ENCODE peak calls at places on chromosomes 4 and X, in six cellular contexts. Y, K, U, H, R and D are unnamed samples.

GRCh38 chr4:89539374-89539773 is 231.8 kb upstream of the GPRIN3 start:
- DNase-seq in R (peak), K (no peak), Y (no peak), H (peak), U (no peak), D (peak)

GRCh38 chr4:78528327-78528726 is 23.2 kb upstream of the ANXA3 start:
- DNase-seq in R (peak), K (no peak), H (no peak), U (no peak), Y (no peak), D (no peak)

GRCh38 chr4:151806511-151806927 is 45.7 kb upstream of the GATB start:
- DNase-seq in Y (no peak), H (peak), R (peak), K (no peak), U (no peak), D (peak)

GRCh38 chr4:183300070-183300469 is 20.0 kb downstream of the CLDN22 start:
- DNase-seq in Y (no peak), R (peak), U (no peak), K (no peak), H (peak), D (no peak)

GRCh38 chr4:82372874-82373815 is 646 bp downstream of the HNRNPD start:
- DNase-seq in Y (peak), U (peak), R (peak), H (peak), K (peak), D (no peak)

GRCh38 chr4:101232074-101232776 is 115.1 kb downstream of the PPP3CA start:
- DNase-seq in Y (no peak), R (peak), K (no peak), U (no peak), H (peak), D (no peak)

GRCh38 chr4:30716158-30716557 is 4.0 kb upstream of the PCDH7 start:
- DNase-seq in Y (no peak), H (peak), K (no peak), R (peak), U (no peak), D (no peak)

GRCh38 chr4:98113005-98113404 is 30.3 kb downstream of the STPG2 start:
- DNase-seq in K (peak), Y (no peak), H (peak), R (peak), U (no peak), D (no peak)

GRCh38 chr4:189912170-189912569 is 28.5 kb upstream of the FRG1 start:
- DNase-seq in Y (no peak), U (no peak), H (peak), R (no peak), K (no peak), D (no peak)

GRCh38 chr4:8353912-8354453 is 84.4 kb downstream of the HTRA3 start:
- DNase-seq in K (no peak), H (no peak), R (peak), U (peak), Y (no peak), D (peak)

GRCh38 chr4:1992468-1993168 is 16.2 kb downstream of the NELFA start:
- DNase-seq in U (peak), R (peak), H (peak), Y (no peak), K (no peak), D (no peak)

GRCh38 chr4:74114234-74114633 is 15.2 kb upstream of the CXCL2 start:
- DNase-seq in Y (no peak), R (peak), H (peak), U (no peak), K (no peak), D (peak)

GRCh38 chr4:123299212-123299651 is 97.4 kb upstream of the SPRY1 start:
- DNase-seq in K (no peak), U (no peak), Y (no peak), R (peak), H (peak), D (peak)

GRCh38 chr4:176226736-176227135 is 31.4 kb upstream of the SPATA4 start:
- DNase-seq in K (no peak), H (no peak), U (no peak), R (no peak), Y (no peak), D (no peak)

GRCh38 chrX:1265061-1265460 is 3.6 kb upstream of the CSF2RA start:
- DNase-seq in Y (no peak), H (no peak), K (no peak), R (no peak), U (no peak), D (no peak)

GRCh38 chr4:150664935-150665334 is 83.0 kb downstream of the MAB21L2 start:
- DNase-seq in U (no peak), Y (no peak), K (no peak), R (peak), H (peak), D (no peak)

GRCh38 chr4:89024051-89024675 is 32.8 kb downstream of the FAM13A start:
- DNase-seq in K (peak), H (peak), R (peak), U (no peak), Y (peak), D (peak)

GRCh38 chrX:154022716-154023115 is 3.0 kb upstream of the IRAK1 start:
- DNase-seq in U (no peak), R (no peak), Y (no peak), K (no peak), H (no peak), D (no peak)
- TF ChIP-seq CTCF in U (no peak), R (no peak), Y (no peak), K (no peak), H (no peak), D (no peak)

DNA sequence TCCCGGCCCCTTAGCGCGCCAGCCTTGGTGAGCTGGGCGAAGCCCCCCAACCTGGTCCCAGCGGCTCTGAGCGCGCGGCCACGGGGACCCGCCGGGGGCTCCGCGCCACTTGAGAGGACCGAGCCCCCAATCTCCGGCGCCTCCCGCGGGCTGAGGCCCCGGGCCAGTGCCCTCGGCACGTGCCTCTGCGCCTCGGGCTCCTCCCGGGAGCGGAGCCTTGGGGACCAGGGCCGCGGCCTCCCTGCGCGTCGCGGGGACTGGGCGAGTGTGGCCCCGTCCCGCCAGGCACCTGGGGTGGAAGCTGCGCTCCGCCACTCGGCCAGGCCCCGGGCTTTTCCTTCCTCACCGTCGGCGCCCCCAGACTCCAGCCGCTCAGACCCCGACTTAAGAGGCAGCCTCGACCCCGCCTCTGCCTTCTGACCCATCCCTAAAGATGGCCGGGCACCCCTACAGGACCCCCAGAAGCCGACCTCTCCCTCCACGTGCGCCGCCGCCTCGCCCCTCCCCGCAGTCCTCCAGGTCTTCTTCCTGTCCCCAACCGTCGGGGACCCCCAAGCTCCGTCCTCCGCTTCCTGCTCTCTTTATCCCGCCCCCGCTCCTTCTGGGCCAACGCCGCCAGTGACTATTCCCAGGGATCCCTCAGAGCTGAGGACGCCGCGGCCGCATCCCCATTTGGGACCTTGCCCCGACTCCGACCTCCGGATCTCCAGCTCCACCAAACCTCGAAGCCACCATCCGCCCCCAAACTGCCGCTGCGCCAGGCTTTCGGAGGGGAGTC is 752 bp downstream of the ERAS start:
- DNase-seq in Y (no peak), H (no peak), U (no peak), K (no peak), R (no peak), D (no peak)
- H3K4me3 ChIP-seq in Y (no peak), H (no peak), U (no peak), K (no peak), R (no peak), D (no peak)

GRCh38 chr4:109846395-109847098 is 1.4 kb upstream of the LRIT3 start:
- DNase-seq in K (no peak), H (peak), Y (no peak), R (no peak), U (no peak), D (no peak)
- TF ChIP-seq CTCF in K (no peak), H (no peak), Y (no peak), R (no peak), U (no peak), D (no peak)

DNA sequence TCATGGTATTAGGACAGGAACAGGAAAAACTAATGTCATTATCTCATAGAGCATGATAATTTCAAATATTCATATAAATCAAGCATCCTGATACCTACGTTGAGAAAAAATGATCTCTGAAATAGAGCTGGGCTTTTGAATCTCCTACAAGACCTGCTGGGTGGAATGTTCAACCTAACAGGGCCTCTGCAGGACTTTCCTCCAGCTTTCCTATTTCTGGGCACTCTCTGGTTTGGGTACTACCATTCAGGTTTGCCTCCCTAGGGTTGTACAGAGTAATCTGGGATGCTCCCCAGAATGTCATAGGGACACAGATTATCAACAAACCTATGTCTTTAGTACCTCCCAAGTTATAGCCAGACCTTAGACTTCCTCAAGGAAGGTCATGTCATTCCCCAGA is 108.9 kb downstream of the CDS1 start:
- DNase-seq in K (no peak), H (no peak), R (no peak), Y (no peak), U (no peak), D (no peak)
- H3K4me3 ChIP-seq in K (no peak), H (no peak), R (no peak), Y (no peak), U (no peak), D (no peak)